ENCODE peak calls at places on chromosomes 2 and 18, in eight cellular contexts. N, B, U, A, O, J, K and H are unnamed samples.

GRCh38 chr2:147161746-147162145 is 683.1 kb upstream of the ACVR2A start:
- DNase-seq in N (no peak), B (no peak), U (no peak), A (no peak), O (no peak), J (no peak), K (no peak), H (no peak)

GRCh38 chr2:20526666-20527065 is 79.8 kb downstream of the RHOB start:
- DNase-seq in N (peak; percentile 69), B (no peak), U (no peak), A (no peak), O (no peak), J (no peak), K (no peak), H (no peak)

GRCh38 chr2:15939556-15939853 is 845 bp upstream of the MYCN start:
- DNase-seq in N (peak; percentile 89), B (no peak), U (peak; percentile 82), A (no peak), O (no peak), J (no peak), K (peak; percentile 88), H (peak; percentile 22)

GRCh38 chr2:235641956-235642355 is 148.1 kb downstream of the AGAP1 start:
- DNase-seq in N (no peak), B (no peak), U (no peak), A (no peak), O (no peak), J (no peak), K (no peak), H (no peak)

GRCh38 chr2:234258562-234259141 is 208.2 kb downstream of the SPP2 start:
- DNase-seq in N (no peak), B (no peak), U (no peak), A (no peak), O (no peak), J (peak; percentile 86), K (no peak), H (no peak)

GRCh38 chr2:120442923-120443571 is 97.1 kb downstream of the INHBB start:
- DNase-seq in N (peak; percentile 74), B (no peak), U (no peak), A (peak; percentile 92), O (peak; percentile 43), J (no peak), K (peak; percentile 93), H (no peak)

GRCh38 chr18:63970803-63971191 is 916 bp downstream of the SERPINB8 start:
- DNase-seq in N (peak; percentile 82), B (no peak), U (peak; percentile 58), A (peak; percentile 78), O (no peak), J (peak; percentile 21), K (peak; percentile 85), H (no peak)

GRCh38 chr18:28831476-28831875 is 654.5 kb upstream of the CDH2 start:
- DNase-seq in N (no peak), B (no peak), U (no peak), A (no peak), O (no peak), J (peak; percentile 37), K (no peak), H (no peak)

GRCh38 chr2:128446049-128446811 is 127.6 kb upstream of the HS6ST1 start:
- DNase-seq in N (no peak), B (peak; percentile 23), U (no peak), A (no peak), O (no peak), J (no peak), K (peak; percentile 61), H (no peak)

GRCh38 chr2:65450810-65451209 is 18.4 kb upstream of the SPRED2 start:
- DNase-seq in N (no peak), B (no peak), U (no peak), A (no peak), O (no peak), J (no peak), K (no peak), H (no peak)

GRCh38 chr2:200383380-200384110 is 77.1 kb downstream of the SPATS2L start:
- DNase-seq in N (no peak), B (no peak), U (peak; percentile 36), A (no peak), O (peak; percentile 52), J (peak; percentile 80), K (no peak), H (peak; percentile 59)

GRCh38 chr2:124323321-124323720 is 298.2 kb downstream of the CNTNAP5 start:
- DNase-seq in N (no peak), B (no peak), U (no peak), A (peak; percentile 56), O (no peak), J (no peak), K (no peak), H (no peak)

GRCh38 chr2:16635796-16636699 is 29.6 kb downstream of the CYRIA start:
- DNase-seq in N (no peak), B (no peak), U (no peak), A (no peak), O (no peak), J (peak; percentile 71), K (no peak), H (no peak)

GRCh38 chr2:7725132-7725849 is 808.1 kb downstream of the RNF144A start:
- DNase-seq in N (no peak), B (peak; percentile 74), U (peak; percentile 20), A (no peak), O (peak; percentile 35), J (peak; percentile 26), K (no peak), H (no peak)

GRCh38 chr2:64857581-64858471 is 131.4 kb upstream of the SLC1A4 start:
- DNase-seq in N (peak; percentile 85), B (no peak), U (peak; percentile 82), A (peak; percentile 25), O (no peak), J (peak; percentile 60), K (peak; percentile 69), H (no peak)

GRCh38 chr18:23042133-23042532 is 93.2 kb upstream of the CABLES1 start:
- DNase-seq in N (no peak), B (no peak), U (no peak), A (no peak), O (no peak), J (no peak), K (no peak), H (no peak)

GRCh38 chr2:14552818-14553217 is 79.7 kb upstream of the LRATD1 start:
- DNase-seq in N (no peak), B (no peak), U (no peak), A (no peak), O (no peak), J (no peak), K (no peak), H (no peak)

GRCh38 chr2:65487404-65487803 is 55.0 kb upstream of the SPRED2 start:
- DNase-seq in N (no peak), B (no peak), U (no peak), A (no peak), O (no peak), J (no peak), K (no peak), H (no peak)

GRCh38 chr2:169329669-169330554 is 32.4 kb downstream of the LRP2 start:
- DNase-seq in N (no peak), B (no peak), U (no peak), A (no peak), O (no peak), J (no peak), K (peak; percentile 39), H (no peak)

GRCh38 chr18:3710712-3711269 is 260.8 kb downstream of the TGIF1 start:
- DNase-seq in N (peak; percentile 73), B (no peak), U (no peak), A (peak; percentile 52), O (no peak), J (no peak), K (no peak), H (no peak)

GRCh38 chr2:24272161-24272802 is 88.1 kb downstream of the ITSN2 start:
- DNase-seq in N (peak; percentile 23), B (no peak), U (no peak), A (no peak), O (no peak), J (no peak), K (no peak), H (no peak)

GRCh38 chr2:198641161-198641560 is 816.6 kb downstream of the SATB2 start:
- DNase-seq in N (no peak), B (no peak), U (no peak), A (no peak), O (no peak), J (peak; percentile 22), K (no peak), H (no peak)

GRCh38 chr2:24820175-24820513 is 26.9 kb downstream of the CENPO start:
- DNase-seq in N (no peak), B (no peak), U (no peak), A (no peak), O (no peak), J (no peak), K (peak; percentile 36), H (no peak)

DNA sequence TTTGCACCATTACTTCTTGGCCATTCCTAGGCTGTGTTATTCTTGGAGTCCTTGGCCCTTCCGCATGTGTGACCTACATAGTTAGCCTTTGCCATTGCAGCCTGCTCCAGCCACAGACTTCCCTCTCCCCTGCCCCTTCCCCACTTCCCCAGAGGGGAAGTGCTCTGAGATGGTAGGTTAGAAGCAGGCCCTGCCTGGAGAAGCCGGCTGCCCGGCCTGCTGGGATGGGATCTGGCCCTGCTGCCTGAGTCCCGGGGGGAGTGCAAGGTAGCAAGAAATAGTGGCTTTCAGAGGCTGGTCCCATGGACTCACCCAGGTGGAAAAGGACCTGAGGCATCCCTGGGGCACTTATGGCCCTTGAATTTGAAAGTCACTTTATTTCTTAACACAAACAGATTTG is 28.4 kb upstream of the OTOF start:
- DNase-seq in N (no peak), B (no peak), U (no peak), A (no peak), O (no peak), J (no peak), K (no peak), H (no peak)
- H3K27ac ChIP-seq in N (no peak overlapping the region), B (no peak overlapping the region), U (no peak overlapping the region), A (no peak overlapping the region), O (no peak overlapping the region), J (no peak overlapping the region), K (no peak overlapping the region), H (no peak overlapping the region)

DNA sequence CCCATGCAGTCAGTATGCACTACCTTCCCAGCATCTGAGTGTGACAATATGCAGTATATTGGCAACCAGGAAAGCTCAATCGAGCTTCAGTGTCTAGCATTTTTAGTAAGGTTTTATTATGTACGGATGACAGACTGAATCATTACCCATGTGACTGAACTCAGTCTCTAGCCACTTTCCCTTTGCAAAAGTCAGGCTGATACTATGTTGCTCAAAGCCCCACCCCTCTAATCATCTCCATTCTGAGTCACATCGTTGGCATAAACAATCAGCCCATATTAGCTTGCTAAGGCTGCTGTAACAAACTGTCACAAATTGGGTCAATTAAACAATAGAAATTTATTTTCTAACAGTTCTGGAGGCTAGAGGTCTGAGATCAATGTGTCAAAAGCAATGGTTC is 25.8 kb upstream of the SRD5A2 start:
- DNase-seq in N (no peak), B (no peak), U (no peak), A (no peak), O (no peak), J (no peak), K (no peak), H (no peak)
- H3K9me3 ChIP-seq in N (no peaks in the 10 kb centered on the region), B (no peaks in the 10 kb centered on the region), U (no peaks in the 10 kb centered on the region), A (no peaks in the 10 kb centered on the region), O (no peaks in the 10 kb centered on the region), J (no peaks in the 10 kb centered on the region), K (peaks cover 44% of the 10 kb centered on the region), H (peaks cover 2% of the 10 kb centered on the region)

GRCh38 chr18:50312296-50313030 is 25.0 kb upstream of the CXXC1 start:
- DNase-seq in N (no peak), B (no peak), U (no peak), A (no peak), O (no peak), J (no peak), K (no peak), H (no peak)
- H3K27ac ChIP-seq in N (no peak overlapping the region), B (no peak overlapping the region), U (no peak overlapping the region), A (no peak overlapping the region), O (no peak overlapping the region), J (no peak overlapping the region), K (no peak overlapping the region), H (no peak overlapping the region)

GRCh38 chr2:174368691-174369090 is 26.8 kb upstream of the SCRN3 start:
- DNase-seq in N (no peak), B (no peak), U (no peak), A (no peak), O (no peak), J (no peak), K (no peak), H (no peak)
- H3K9me3 ChIP-seq in N (no peaks in the 10 kb centered on the region), B (no peaks in the 10 kb centered on the region), U (no peaks in the 10 kb centered on the region), A (no peaks in the 10 kb centered on the region), O (no peaks in the 10 kb centered on the region), J (no peaks in the 10 kb centered on the region), K (peaks cover 10% of the 10 kb centered on the region), H (no peaks in the 10 kb centered on the region)